ENCODE peak calls at places on chromosome 1, in four cellular contexts. Z is HFF-Myc, T is left ventricle myocardium inferior, D is OCI-LY7. G is an unnamed sample.
A peak's percentile ranks its signal among the peaks of the same experiment; 100 is the strongest.

GRCh38 chr1:172117800-172118199 is 276.5 kb downstream of the DNM3 start:
- DNase-seq in Z (no peak), T (no peak), D (no peak), G (no peak)

GRCh38 chr1:211581521-211581920 is 2.6 kb upstream of the SLC30A1 start:
- DNase-seq in Z (no peak), D (no peak), T (no peak), G (no peak)

GRCh38 chr1:202561726-202562442 is 148.4 kb downstream of the SYT2 start:
- DNase-seq in T (no peak), Z (no peak), D (no peak), G (no peak)

GRCh38 chr1:212315907-212316306 is 30.7 kb downstream of the PPP2R5A start:
- DNase-seq in T (no peak), D (peak; percentile 9), Z (no peak), G (no peak)

GRCh38 chr1:162391790-162392563 is 10.4 kb downstream of the C1orf226 start:
- DNase-seq in T (no peak), Z (no peak), D (peak; percentile 35), G (peak; percentile 51)

GRCh38 chr1:74733616-74734484 is 898 bp downstream of the TYW3 start:
- DNase-seq in Z (peak; percentile 75), T (no peak), D (peak; percentile 87), G (peak; percentile 53)

GRCh38 chr1:235720544-235720943 is 71.0 kb upstream of the GNG4 start:
- DNase-seq in T (no peak), Z (no peak), D (no peak), G (no peak)

GRCh38 chr1:157304271-157304670 is 166.1 kb upstream of the ETV3 start:
- DNase-seq in D (no peak), T (no peak), Z (no peak), G (no peak)

GRCh38 chr1:168266644-168267186 is 14.0 kb upstream of the TBX19 start:
- DNase-seq in D (no peak), T (no peak), Z (no peak), G (no peak)

GRCh38 chr1:181097242-181097641 is 8.7 kb downstream of the IER5 start:
- DNase-seq in Z (no peak), D (no peak), T (no peak), G (no peak)

GRCh38 chr1:1318131-1318652 is 6.3 kb downstream of the INTS11 start:
- DNase-seq in D (no peak), Z (peak; percentile 94), T (peak; percentile 85), G (no peak)

GRCh38 chr1:164728719-164729118 is 169.7 kb downstream of the PBX1 start:
- DNase-seq in D (no peak), T (no peak), Z (no peak), G (no peak)

GRCh38 chr1:164891615-164892014 is 332.6 kb downstream of the PBX1 start:
- DNase-seq in D (no peak), Z (no peak), T (no peak), G (no peak)

GRCh38 chr1:184684285-184685077 is 70.2 kb downstream of the EDEM3 start:
- DNase-seq in Z (no peak), D (no peak), T (peak; percentile 33), G (no peak)

GRCh38 chr1:87292684-87293493 is 35.8 kb upstream of the LMO4 start:
- DNase-seq in Z (peak; percentile 36), T (no peak), D (peak; percentile 78), G (peak; percentile 48)

GRCh38 chr1:96632045-96632664 is 89.4 kb upstream of the PTBP2 start:
- DNase-seq in Z (no peak), T (no peak), D (no peak), G (no peak)

GRCh38 chr1:180123463-180123936 is 31.2 kb upstream of the QSOX1 start:
- DNase-seq in D (no peak), T (no peak), Z (no peak), G (no peak)

GRCh38 chr1:5504364-5504740 is 487.9 kb downstream of the NPHP4 start:
- DNase-seq in D (no peak), T (no peak), Z (no peak), G (no peak)

GRCh38 chr1:23103001-23103879 is 65.4 kb downstream of the LUZP1 start:
- DNase-seq in D (peak; percentile 36), T (no peak), Z (no peak), G (peak; percentile 52)

GRCh38 chr1:162319510-162320160 is 57.0 kb downstream of the SPATA46 start:
- DNase-seq in D (no peak), Z (no peak), T (no peak), G (no peak)

GRCh38 chr1:9025474-9025873 is 749 bp downstream of the SLC2A7 start:
- DNase-seq in T (no peak), D (no peak), Z (no peak), G (no peak)

GRCh38 chr1:71717186-71717585 is 565.2 kb downstream of the NEGR1 start:
- DNase-seq in D (no peak), Z (no peak), T (no peak), G (no peak)

GRCh38 chr1:111142358-111142975 is 2.4 kb downstream of the CEPT1 start:
- DNase-seq in Z (no peak), T (no peak), D (peak; percentile 34), G (no peak)

GRCh38 chr1:94272388-94272787 is 35.0 kb upstream of the ARHGAP29 start:
- DNase-seq in T (no peak), Z (no peak), D (no peak), G (no peak)

DNA sequence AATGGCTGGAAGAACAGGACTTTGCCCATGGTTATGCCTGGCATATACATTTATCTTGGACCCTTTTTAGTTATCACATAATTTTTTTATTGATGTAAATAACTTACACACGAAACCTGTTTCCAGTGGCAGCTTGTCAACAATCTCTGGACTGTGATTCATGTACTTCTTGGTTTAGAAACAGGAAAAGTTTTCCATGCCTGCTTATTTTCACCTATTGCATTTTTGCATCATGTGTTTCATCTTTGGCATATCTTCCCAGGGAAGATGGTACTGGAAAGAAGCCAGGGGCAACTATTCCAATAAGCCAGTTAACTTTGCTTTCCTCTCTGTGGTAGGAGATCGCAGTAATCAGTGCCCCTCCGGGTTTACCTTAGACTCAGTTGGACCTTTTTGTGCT is 210.3 kb downstream of the TPR start:
- DNase-seq in D (no peak), T (no peak), Z (no peak), G (no peak)
- TF ChIP-seq CTCF in D (no peak), T (no peak), Z (no peak), G (no peak)

DNA sequence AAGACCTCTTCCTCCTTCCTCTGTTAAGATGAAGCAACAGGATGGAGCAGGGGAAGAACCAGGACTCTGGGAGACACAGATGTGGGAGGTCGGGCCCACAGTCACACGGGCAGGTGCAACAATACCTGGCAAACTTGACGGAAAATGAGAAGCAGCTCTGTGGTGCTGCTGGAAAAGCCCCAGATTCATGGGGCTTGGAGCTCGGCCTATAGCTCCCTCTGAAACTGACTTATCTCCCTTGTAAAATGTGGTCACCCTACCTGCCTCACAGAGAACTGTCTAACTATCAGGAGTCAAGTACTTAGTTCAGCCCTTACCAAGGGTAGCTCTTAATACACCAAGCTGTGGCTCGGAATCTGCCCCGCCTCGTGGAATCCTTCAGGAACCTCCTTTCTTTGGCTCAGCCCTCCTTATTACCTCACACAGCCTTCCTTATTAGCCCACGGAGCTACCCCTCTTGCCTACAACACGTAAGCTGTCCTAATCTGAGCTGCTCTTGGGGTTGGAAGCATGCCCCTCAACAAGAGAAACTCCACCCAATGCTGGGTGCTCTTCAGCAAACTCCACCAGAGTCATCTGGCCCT is 68.8 kb downstream of the MRPL37 start:
- DNase-seq in D (no peak), Z (no peak), T (no peak), G (no peak)
- TF ChIP-seq CTCF in D (no peak), Z (no peak), T (no peak), G (no peak)

GRCh38 chr1:88401283-88401682 is 282.8 kb upstream of the PKN2 start:
- DNase-seq in D (no peak), T (no peak), Z (no peak), G (peak; percentile 37)
- TF ChIP-seq CTCF in D (no peak), T (no peak), Z (no peak), G (no peak)

GRCh38 chr1:32525661-32526444 is 13.4 kb upstream of the ZBTB8A start:
- DNase-seq in D (no peak), T (no peak), Z (no peak), G (no peak)

GRCh38 chr1:32521165-32521564 is 18.1 kb upstream of the ZBTB8A start:
- DNase-seq in D (peak; percentile 44), Z (no peak), T (no peak), G (no peak)

GRCh38 chr1:32525053-32525452 is 14.2 kb upstream of the ZBTB8A start:
- DNase-seq in D (no peak), T (no peak), Z (no peak), G (no peak)
- TF ChIP-seq CTCF in D (no peak), T (no peak), Z (no peak), G (no peak)

G was measured in GM10248.